ENCODE peak calls at places on chromosomes 13 and 19, in seven cellular contexts. W is NCI-H2171 treated with DMSO at 0.1 percent for 48 hours; M is fibroblast of lung; H is dermis blood vessel endothelial cell; L is activated CD4-positive, alpha-beta T cell treated with anti-CD3 and anti-CD28 coated beads, Interleukin-2, amount 50 U/mL, for 4 hours; U is stimulated activated CD4-positive, alpha-beta T cell treated with anti-CD3 and anti-CD28 coated beads, Interleukin-2, amount 100 ng/mL, for 48 hours; V is frontal cortex. N is an unnamed sample.

GRCh38 chr19:588758-589692 is 656 bp upstream of the HCN2 start:
- DNase-seq in W (peak), M (no peak), H (no peak), L (no peak), U (no peak), V (no peak), N (no peak)

GRCh38 chr19:41694831-41695635 is 7.0 kb upstream of the CEACAM7 start:
- DNase-seq in W (no peak), M (no peak), H (no peak), L (no peak), U (no peak), V (no peak), N (no peak)

GRCh38 chr13:53953205-53953604 is 924.6 kb downstream of the OLFM4 start:
- DNase-seq in W (no peak), M (no peak), H (no peak), L (no peak), U (no peak), V (no peak), N (no peak)

GRCh38 chr13:65260938-65261880 is 1968.9 kb downstream of the PCDH9 start:
- DNase-seq in W (no peak), M (peak), H (no peak), L (no peak), U (no peak), V (no peak), N (no peak)

GRCh38 chr13:112106467-112107141 is 39.7 kb downstream of the SOX1 start:
- DNase-seq in W (no peak), M (no peak), H (no peak), L (no peak), U (no peak), V (peak), N (peak)

GRCh38 chr13:94309997-94310842 is 169.3 kb downstream of the DCT start:
- DNase-seq in W (no peak), M (peak), H (peak), L (no peak), U (no peak), V (no peak), N (no peak)

GRCh38 chr13:110914293-110915056 is 394 bp downstream of the ANKRD10 start:
- DNase-seq in W (peak), M (peak), H (peak), L (peak), U (peak), V (peak), N (peak)

GRCh38 chr19:19223060-19223459 is 11.3 kb downstream of the NCAN start:
- DNase-seq in W (no peak), M (no peak), H (no peak), L (no peak), U (no peak), V (no peak), N (no peak)

GRCh38 chr13:39148513-39148961 is 110.3 kb downstream of the NHLRC3 start:
- DNase-seq in W (no peak), M (peak), H (peak), L (no peak), U (no peak), V (no peak), N (no peak)

GRCh38 chr13:50911051-50911690 is 1.6 kb downstream of the RNASEH2B start:
- DNase-seq in W (peak), M (peak), H (no peak), L (no peak), U (no peak), V (no peak), N (peak)

GRCh38 chr19:33689138-33689746 is 67.5 kb downstream of the CHST8 start:
- DNase-seq in W (no peak), M (no peak), H (no peak), L (no peak), U (no peak), V (no peak), N (no peak)

GRCh38 chr19:37990362-37990761 is 83.4 kb downstream of the SIPA1L3 start:
- DNase-seq in W (no peak), M (no peak), H (no peak), L (no peak), U (no peak), V (no peak), N (no peak)

GRCh38 chr13:28573595-28574373 is 78.9 kb upstream of the FLT1 start:
- DNase-seq in W (no peak), M (no peak), H (no peak), L (no peak), U (no peak), V (no peak), N (no peak)

GRCh38 chr19:13047374-13047773 is 52.1 kb downstream of the NFIX start:
- DNase-seq in W (no peak), M (no peak), H (no peak), L (no peak), U (no peak), V (no peak), N (no peak)

GRCh38 chr19:576768-577438 is 4.5 kb downstream of the BSG start:
- DNase-seq in W (no peak), M (no peak), H (no peak), L (no peak), U (no peak), V (no peak), N (no peak)

GRCh38 chr19:38307076-38307475 is 3.0 kb downstream of the C19orf33 start:
- DNase-seq in W (no peak), M (no peak), H (no peak), L (no peak), U (no peak), V (no peak), N (no peak)

GRCh38 chr19:41641879-41642485 is 15.1 kb upstream of the CEACAM4 start:
- DNase-seq in W (peak), M (peak), H (peak), L (peak), U (peak), V (peak), N (peak)

GRCh38 chr13:99055286-99056073 is 77.6 kb upstream of the DOCK9 start:
- DNase-seq in W (no peak), M (no peak), H (peak), L (no peak), U (no peak), V (no peak), N (no peak)

GRCh38 chr19:38849746-38850230 is at the start of gene HNRNPL:
- DNase-seq in W (no peak), M (no peak), H (no peak), L (no peak), U (peak), V (peak), N (no peak)

GRCh38 chr19:4768934-4769777 is 22.4 kb upstream of the FEM1A start:
- DNase-seq in W (peak), M (peak), H (peak), L (peak), U (peak), V (peak), N (peak)

GRCh38 chr19:4504874-4505569 is 13.3 kb downstream of the PLIN4 start:
- DNase-seq in W (no peak), M (no peak), H (no peak), L (no peak), U (no peak), V (no peak), N (no peak)

GRCh38 chr13:104750377-104750776 is 1684.2 kb upstream of the SLC10A2 start:
- DNase-seq in W (no peak), M (no peak), H (no peak), L (no peak), U (no peak), V (no peak), N (no peak)

GRCh38 chr13:113564331-113565023 is 20.1 kb upstream of the TFDP1 start:
- DNase-seq in W (no peak), M (no peak), H (no peak), L (no peak), U (no peak), V (no peak), N (no peak)

GRCh38 chr13:112450567-112451240 is 74.5 kb downstream of the SPACA7 start:
- DNase-seq in W (no peak), M (no peak), H (no peak), L (no peak), U (no peak), V (no peak), N (no peak)

GRCh38 chr13:33518442-33518841 is 232.9 kb upstream of the STARD13 start:
- DNase-seq in W (peak), M (no peak), H (no peak), L (no peak), U (no peak), V (no peak), N (no peak)

GRCh38 chr13:44930907-44931676 is 58.2 kb downstream of the NUFIP1 start:
- DNase-seq in W (peak), M (no peak), H (peak), L (no peak), U (no peak), V (no peak), N (no peak)

GRCh38 chr13:39129253-39129652 is 91.0 kb downstream of the NHLRC3 start:
- DNase-seq in W (peak), M (no peak), H (no peak), L (no peak), U (no peak), V (no peak), N (no peak)

GRCh38 chr19:852136-853013 is at the start of gene ELANE:
- DNase-seq in W (no peak), M (no peak), H (no peak), L (no peak), U (no peak), V (no peak), N (no peak)

GRCh38 chr13:43285891-43286602 is 262.7 kb downstream of the DNAJC15 start:
- DNase-seq in W (no peak), M (peak), H (no peak), L (no peak), U (no peak), V (no peak), N (no peak)

GRCh38 chr13:98664047-98664446 is 87.1 kb upstream of the STK24 start:
- DNase-seq in W (no peak), M (peak), H (peak), L (peak), U (peak), V (no peak), N (no peak)

GRCh38 chr13:100214886-100215285 is 126.0 kb downstream of the PCCA start:
- DNase-seq in W (no peak), M (peak), H (no peak), L (no peak), U (no peak), V (no peak), N (no peak)

GRCh38 chr19:10701955-10702307 is 692 bp downstream of the QTRT1 start:
- DNase-seq in W (peak), M (no peak), H (peak), L (no peak), U (no peak), V (no peak), N (peak)

GRCh38 chr13:78121459-78122348 is 203.1 kb upstream of the EDNRB start:
- DNase-seq in W (peak), M (peak), H (peak), L (no peak), U (peak), V (peak), N (peak)

GRCh38 chr19:9146882-9147281 is 6.7 kb downstream of the ZNF317 start:
- DNase-seq in W (no peak), M (no peak), H (no peak), L (no peak), U (no peak), V (no peak), N (no peak)

GRCh38 chr19:1045247-1045603 is 5.3 kb downstream of the ABCA7 start:
- DNase-seq in W (peak), M (no peak), H (peak), L (peak), U (peak), V (no peak), N (peak)

GRCh38 chr19:46861691-46862503 is 1.1 kb downstream of the ARHGAP35 start:
- DNase-seq in W (peak), M (no peak), H (peak), L (no peak), U (no peak), V (no peak), N (no peak)

N was measured in HepG2.